ENCODE peak calls at places on chromosomes 12 and 14, in four cellular contexts. R, X, F and U are unnamed samples. For H3K36me3, the result is how much of the 10 kb centered on the place peaks cover.

GRCh38 chr14:27506272-27506671 is 908.4 kb upstream of the NOVA1 start:
- DNase-seq in R (no peak), X (no peak), F (no peak), U (no peak)

GRCh38 chr12:41234672-41235071 is 46.6 kb downstream of the PDZRN4 start:
- DNase-seq in R (no peak), X (no peak), F (no peak), U (no peak)

GRCh38 chr14:76245097-76245496 is 93.4 kb downstream of the GPATCH2L start:
- DNase-seq in R (no peak), X (no peak), F (no peak), U (no peak)

GRCh38 chr12:123794027-123794426 is 31.9 kb downstream of the DNAH10 start:
- DNase-seq in R (no peak), X (no peak), F (no peak), U (no peak)

GRCh38 chr12:77239617-77240016 is 174.2 kb upstream of the E2F7 start:
- DNase-seq in R (no peak), X (no peak), F (no peak), U (no peak)

GRCh38 chr12:124410354-124411175 is 115.7 kb downstream of the RFLNA start:
- DNase-seq in R (no peak), X (no peak), F (peak), U (no peak)

GRCh38 chr12:9943244-9943643 is 11.1 kb upstream of the CLEC2A start:
- DNase-seq in R (no peak), X (no peak), F (no peak), U (peak)

GRCh38 chr14:61645247-61645646 is 50.1 kb upstream of the HIF1A start:
- DNase-seq in R (no peak), X (no peak), F (no peak), U (no peak)

GRCh38 chr14:81868172-81868571 is 334.5 kb upstream of the SEL1L start:
- DNase-seq in R (no peak), X (no peak), F (no peak), U (no peak)

GRCh38 chr12:24947541-24948451 is 1.1 kb downstream of the BCAT1 start:
- DNase-seq in R (peak), X (no peak), F (no peak), U (no peak)

GRCh38 chr14:50601405-50601804 is 41.5 kb downstream of the ATL1 start:
- DNase-seq in R (no peak), X (no peak), F (no peak), U (no peak)

GRCh38 chr14:80628547-80628946 is 313.0 kb downstream of the CEP128 start:
- DNase-seq in R (no peak), X (no peak), F (peak), U (no peak)

GRCh38 chr14:67623114-67623513 is 3.4 kb downstream of the ARG2 start:
- DNase-seq in R (no peak), X (no peak), F (no peak), U (no peak)

GRCh38 chr14:102078840-102079699 is 7.8 kb downstream of the HSP90AA1 start:
- DNase-seq in R (no peak), X (no peak), F (no peak), U (no peak)

GRCh38 chr12:75979181-75979580 is 52.4 kb downstream of the PHLDA1 start:
- DNase-seq in R (no peak), X (no peak), F (no peak), U (no peak)

GRCh38 chr12:75623631-75624118 is 112.3 kb upstream of the KRR1 start:
- DNase-seq in R (no peak), X (no peak), F (peak), U (no peak)

GRCh38 chr14:38790916-38791315 is 312.1 kb downstream of the SEC23A start:
- DNase-seq in R (no peak), X (no peak), F (no peak), U (no peak)

GRCh38 chr14:31241450-31242114 is 34.0 kb upstream of the HECTD1 start:
- DNase-seq in R (no peak), X (no peak), F (peak), U (no peak)

GRCh38 chr12:90974286-90974685 is 19.3 kb upstream of the CCER1 start:
- DNase-seq in R (no peak), X (no peak), F (no peak), U (no peak)

GRCh38 chr14:35825968-35826217 is 245 bp upstream of the BRMS1L start:
- DNase-seq in R (no peak), X (no peak), F (no peak), U (no peak)

GRCh38 chr12:1922985-1923384 is 4.5 kb upstream of the CACNA2D4 start:
- DNase-seq in R (no peak), X (no peak), F (no peak), U (no peak)

GRCh38 chr12:124683330-124683662 is 115.9 kb upstream of the NCOR2 start:
- DNase-seq in R (no peak), X (no peak), F (no peak), U (no peak)

GRCh38 chr14:64684091-64684490 is 20.1 kb upstream of the PLEKHG3 start:
- DNase-seq in R (no peak), X (peak), F (no peak), U (no peak)

GRCh38 chr14:75820761-75821160 is 159.7 kb downstream of the TTLL5 start:
- DNase-seq in R (no peak), X (no peak), F (no peak), U (no peak)

GRCh38 chr12:10170199-10170598 is 1.7 kb downstream of the OLR1 start:
- DNase-seq in R (no peak), X (no peak), F (no peak), U (no peak)

GRCh38 chr14:77707355-77707723 is 484 bp downstream of the ALKBH1 start:
- DNase-seq in R (peak), X (no peak), F (no peak), U (peak)

GRCh38 chr12:56128669-56129209 is 672 bp downstream of the ESYT1 start:
- DNase-seq in R (no peak), X (peak), F (peak), U (peak)

GRCh38 chr12:131095826-131096680 is 142.3 kb downstream of the ADGRD1 start:
- DNase-seq in R (no peak), X (no peak), F (no peak), U (peak)

GRCh38 chr12:111685322-111685810 is 390 bp downstream of the BRAP start:
- DNase-seq in R (peak), X (no peak), F (no peak), U (no peak)

GRCh38 chr12:87930033-87930432 is 99.2 kb downstream of the C12orf50 start:
- DNase-seq in R (no peak), X (no peak), F (no peak), U (no peak)

GRCh38 chr14:91227183-91227628 is 17.3 kb downstream of the GPR68 start:
- DNase-seq in R (no peak), X (no peak), F (no peak), U (no peak)

GRCh38 chr12:67669925-67670631 is 21.5 kb downstream of the DYRK2 start:
- DNase-seq in R (no peak), X (no peak), F (no peak), U (no peak)

GRCh38 chr14:68919129-68919927 is 59.8 kb downstream of the ACTN1 start:
- DNase-seq in R (no peak), X (no peak), F (no peak), U (no peak)

GRCh38 chr12:41188058-41188840 is at the start of gene PDZRN4:
- DNase-seq in R (no peak), X (peak), F (peak), U (peak)

GRCh38 chr14:64509036-64509435 is 4.5 kb downstream of the ZBTB1 start:
- DNase-seq in R (no peak), X (no peak), F (no peak), U (no peak)

GRCh38 chr14:79100578-79100977 is 930.4 kb downstream of the NRXN3 start:
- DNase-seq in R (no peak), X (no peak), F (no peak), U (no peak)

GRCh38 chr14:75442166-75442565 is 14.3 kb downstream of the JDP2 start:
- DNase-seq in R (no peak), X (no peak), F (no peak), U (no peak)

GRCh38 chr12:111430418-111431353 is 25.0 kb downstream of the SH2B3 start:
- DNase-seq in R (no peak), X (no peak), F (no peak), U (no peak)

GRCh38 chr14:95534299-95535225 is at the start of gene GLRX5:
- DNase-seq in R (peak), X (peak), F (peak), U (peak)
- TF ChIP-seq CTCF in R (no peak), X (no peak), F (no peak), U (no peak)

DNA sequence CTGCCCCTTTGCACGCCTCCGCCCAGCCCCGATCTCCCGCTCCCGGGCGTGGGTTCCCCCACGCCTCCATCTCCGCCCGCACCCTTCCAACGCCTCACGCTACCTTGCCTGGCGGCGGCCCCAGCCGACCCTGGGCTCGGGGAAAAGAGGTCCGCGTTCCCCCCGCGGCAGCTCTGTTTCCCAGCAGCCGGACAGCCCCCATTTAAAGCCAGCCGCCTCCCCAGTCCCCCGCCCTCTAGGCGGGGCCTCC is at the start of gene PRIMA1:
- DNase-seq in R (no peak), X (no peak), F (no peak), U (no peak)
- H3K4me3 ChIP-seq in R (no peak), X (peak), F (peak), U (no peak)

GRCh38 chr12:12133785-12134184 is 63.0 kb downstream of the BCL2L14 start:
- DNase-seq in R (no peak), X (no peak), F (no peak), U (no peak)
- H3K36me3 ChIP-seq in R (under half), X (under half), F (under half), U (under half)

GRCh38 chr12:46443594-46444263 is 71.2 kb upstream of the SLC38A2 start:
- DNase-seq in R (no peak), X (no peak), F (no peak), U (no peak)

GRCh38 chr12:46445551-46446235 is 73.1 kb upstream of the SLC38A2 start:
- DNase-seq in R (no peak), X (no peak), F (no peak), U (no peak)

GRCh38 chr12:46442723-46443122 is 70.2 kb upstream of the SLC38A2 start:
- DNase-seq in R (no peak), X (no peak), F (no peak), U (no peak)

GRCh38 chr12:46446645-46447044 is 74.1 kb upstream of the SLC38A2 start:
- DNase-seq in R (no peak), X (no peak), F (peak), U (no peak)

DNA sequence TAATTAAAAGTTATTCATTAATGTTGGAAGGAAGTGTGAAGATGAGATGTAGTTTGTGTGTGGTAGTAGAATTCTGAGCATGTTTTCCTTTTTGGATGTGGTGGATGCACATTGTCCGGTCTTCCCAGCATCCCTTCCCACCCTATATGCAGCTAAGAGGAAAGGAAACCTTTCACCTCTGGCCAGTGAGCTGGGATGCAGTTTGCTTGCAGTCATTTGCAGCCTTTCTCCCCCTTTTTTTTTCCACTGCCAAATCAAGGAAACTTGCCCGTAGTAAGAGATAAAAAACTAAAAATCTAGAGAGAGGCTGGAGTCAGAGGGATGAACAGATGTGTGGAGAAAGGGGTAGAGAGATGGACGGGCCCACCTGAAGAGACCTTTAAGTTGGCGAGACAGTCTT is 72.5 kb upstream of the SLC38A2 start:
- DNase-seq in R (no peak), X (no peak), F (no peak), U (no peak)
- TF ChIP-seq CTCF in R (no peak), X (no peak), F (no peak), U (no peak)

GRCh38 chr14:41749425-41749824 is 142.7 kb downstream of the LRFN5 start:
- DNase-seq in R (no peak), X (no peak), F (no peak), U (no peak)
- H3K4me3 ChIP-seq in R (no peak), X (peak), F (no peak), U (no peak)

GRCh38 chr14:23067847-23068791 is 10.8 kb upstream of the CDH24 start:
- DNase-seq in R (no peak), X (no peak), F (no peak), U (no peak)
- H3K36me3 ChIP-seq in R (half or more), X (under half), F (under half), U (under half)

DNA sequence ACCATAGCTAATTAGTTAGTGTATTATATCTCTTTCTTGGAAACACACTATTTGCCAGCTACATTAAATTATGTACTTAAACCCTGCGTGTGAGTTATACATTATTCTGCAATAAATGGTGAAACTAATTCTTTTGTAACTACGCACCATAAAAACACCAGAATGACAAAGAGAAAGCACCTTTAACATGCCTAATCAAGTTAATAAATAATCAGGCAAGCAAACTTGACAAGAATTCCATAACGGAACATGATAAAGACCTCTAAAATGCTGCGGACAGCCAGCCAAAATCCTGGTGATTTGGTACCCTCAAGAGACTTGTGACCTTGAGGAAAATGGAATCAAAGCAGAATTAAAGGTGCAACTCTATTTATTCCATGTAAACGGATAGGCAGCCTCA is 375.3 kb upstream of the KITLG start:
- DNase-seq in R (no peak), X (no peak), F (no peak), U (no peak)
- TF ChIP-seq CTCF in R (no peak), X (no peak), F (no peak), U (no peak)

GRCh38 chr14:28765169-28765906 is 1.2 kb upstream of the FOXG1 start:
- DNase-seq in R (no peak), X (no peak), F (no peak), U (no peak)
- H3K4me3 ChIP-seq in R (no peak), X (peak), F (peak), U (no peak)